ENCODE peak calls at places on chromosomes 12 and 14, in four cellular contexts. K is astrocyte, R is esophagus squamous epithelium, A is mucosa of descending colon. V is an unnamed sample.

GRCh38 chr12:7642876-7643309 is 22.8 kb downstream of the APOBEC1 start:
- DNase-seq in K (no peak), R (no peak), A (no peak), V (no peak)

GRCh38 chr12:46368684-46369083 is 3.9 kb downstream of the SLC38A2 start:
- DNase-seq in K (no peak), R (no peak), A (no peak), V (no peak)

GRCh38 chr14:94542111-94542810 is 19.0 kb upstream of the SERPINA4 start:
- DNase-seq in K (peak), R (no peak), A (no peak), V (no peak)

GRCh38 chr14:51663783-51664326 is 12.1 kb downstream of the FRMD6 start:
- DNase-seq in K (no peak), R (no peak), A (no peak), V (no peak)

GRCh38 chr12:75556306-75556899 is 45.0 kb upstream of the KRR1 start:
- DNase-seq in K (no peak), R (no peak), A (no peak), V (no peak)

GRCh38 chr12:48883305-48884171 is 17.9 kb upstream of the RND1 start:
- DNase-seq in K (no peak), R (no peak), A (no peak), V (no peak)

GRCh38 chr14:81162941-81163340 is 57.8 kb downstream of the GTF2A1 start:
- DNase-seq in K (no peak), R (no peak), A (no peak), V (no peak)

GRCh38 chr12:90174198-90174510 is 465.5 kb upstream of the ATP2B1 start:
- DNase-seq in K (peak), R (no peak), A (no peak), V (no peak)

GRCh38 chr14:55316528-55316927 is 45.3 kb downstream of the FBXO34 start:
- DNase-seq in K (no peak), R (no peak), A (peak), V (peak)

GRCh38 chr14:89619616-89620273 is 202.7 kb upstream of the FOXN3 start:
- DNase-seq in K (no peak), R (no peak), A (no peak), V (no peak)

GRCh38 chr14:75201087-75201486 is 24.7 kb upstream of the TMED10 start:
- DNase-seq in K (no peak), R (no peak), A (no peak), V (no peak)

GRCh38 chr14:68762944-68763831 is 29.7 kb downstream of the ZFP36L1 start:
- DNase-seq in K (peak), R (no peak), A (peak), V (peak)

GRCh38 chr12:43841253-43841652 is 5.4 kb downstream of the TMEM117 start:
- DNase-seq in K (no peak), R (no peak), A (no peak), V (no peak)

GRCh38 chr14:25003537-25003936 is 46.4 kb downstream of the STXBP6 start:
- DNase-seq in K (peak), R (no peak), A (no peak), V (no peak)

GRCh38 chr12:127570793-127571360 is 696.1 kb upstream of the TMEM132C start:
- DNase-seq in K (no peak), R (no peak), A (no peak), V (no peak)

GRCh38 chr14:20454359-20454644 is 310 bp downstream of the OSGEP start:
- DNase-seq in K (peak), R (no peak), A (no peak), V (no peak)

GRCh38 chr14:77790566-77791224 is 9.2 kb upstream of the ADCK1 start:
- DNase-seq in K (no peak), R (no peak), A (no peak), V (no peak)

GRCh38 chr14:88199882-88200281 is 123.2 kb downstream of the KCNK10 start:
- DNase-seq in K (no peak), R (no peak), A (no peak), V (no peak)

GRCh38 chr12:54221402-54221984 is 32.7 kb upstream of the SMUG1 start:
- DNase-seq in K (no peak), R (no peak), A (no peak), V (no peak)

GRCh38 chr12:70609739-70610491 is 27.3 kb downstream of the PTPRB start:
- DNase-seq in K (no peak), R (no peak), A (peak), V (no peak)
- H3K4me3 ChIP-seq in K (peak), R (peak), A (peak), V (peak)

DNA sequence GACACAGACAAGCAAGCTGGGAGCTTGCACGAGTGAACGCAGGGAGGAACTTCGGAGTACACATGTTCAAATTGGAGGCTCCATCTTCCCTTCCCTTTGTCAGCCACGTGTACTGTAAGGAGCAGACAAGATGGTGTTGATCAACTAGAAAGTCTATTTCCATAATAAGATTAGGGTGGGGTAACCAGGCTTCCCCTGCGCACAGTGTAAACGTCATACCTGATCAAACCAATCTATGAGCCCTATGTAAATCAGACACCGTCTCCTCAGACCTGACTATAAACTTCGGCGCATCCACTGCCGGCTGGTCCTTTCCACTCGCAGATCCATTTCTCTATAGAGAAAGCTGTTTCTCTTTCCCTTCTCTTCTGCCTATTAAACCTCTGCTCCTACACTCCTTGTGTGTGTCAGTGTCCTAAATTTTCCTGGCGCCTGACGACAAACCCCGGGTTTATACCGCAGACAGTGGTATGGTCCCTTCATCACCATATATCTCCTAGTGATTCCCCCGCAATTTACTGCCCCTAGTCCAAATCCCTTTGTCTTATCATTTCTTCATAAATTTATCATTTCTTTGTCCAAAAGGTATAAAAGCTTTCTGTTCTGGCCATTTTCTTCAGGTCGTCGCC is 7.5 kb upstream of the ETFBKMT start:
- DNase-seq in K (no peak), R (no peak), A (no peak), V (no peak)
- H3K4me3 ChIP-seq in K (no peak), R (no peak), A (no peak), V (no peak)

DNA sequence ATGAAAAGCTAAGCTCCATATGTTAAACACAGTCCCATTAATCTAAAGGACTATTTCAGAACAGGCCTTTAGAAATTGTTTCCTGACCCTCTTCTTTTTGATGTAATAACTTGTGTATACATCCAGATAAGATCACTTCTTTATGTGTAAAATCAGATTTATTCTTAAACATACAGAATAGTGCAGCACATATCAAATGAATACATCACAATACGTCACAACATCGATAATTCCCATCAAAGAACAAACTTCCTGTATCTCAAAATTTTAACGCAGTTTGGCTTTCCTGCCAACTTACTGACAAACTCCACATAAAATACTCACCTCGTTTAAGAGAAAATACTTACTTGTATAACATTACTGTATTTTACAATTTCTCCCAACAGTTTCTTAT is 108.7 kb downstream of the ITPR2 start:
- DNase-seq in K (no peak), R (no peak), A (no peak), V (no peak)
- H3K4me3 ChIP-seq in K (peak), R (no peak), A (no peak), V (no peak)

DNA sequence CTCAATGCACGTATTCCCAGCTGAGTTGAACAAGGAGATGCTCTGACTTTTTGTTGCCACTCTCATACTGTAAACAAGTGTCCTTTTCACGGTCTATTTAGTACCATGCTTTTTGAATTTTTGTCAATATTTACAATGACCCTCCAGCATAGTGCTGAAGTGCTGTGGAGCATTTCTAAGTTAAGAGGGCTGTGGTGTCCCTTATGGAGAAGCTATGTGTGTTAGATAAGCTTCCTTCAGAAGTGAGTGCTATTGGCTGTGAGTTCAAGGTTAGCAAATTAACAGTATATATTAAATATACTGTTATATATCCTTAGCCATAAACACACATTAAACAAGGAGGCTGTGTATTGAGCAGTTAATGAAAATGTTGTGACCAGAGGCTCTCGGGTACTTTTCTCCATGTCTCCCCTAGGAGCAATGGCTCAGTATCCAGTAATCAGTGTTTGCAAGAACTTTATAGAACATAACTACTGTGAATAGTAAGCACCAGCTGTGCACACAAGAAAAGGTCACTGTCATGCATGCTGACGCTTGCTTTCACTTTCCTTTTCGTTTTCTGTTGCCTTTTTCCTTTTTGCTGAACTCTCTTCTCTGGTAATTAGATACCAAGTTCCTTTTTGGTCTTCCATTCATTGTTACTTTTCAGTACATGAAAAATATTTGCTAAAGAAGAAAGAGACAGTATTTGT is 187.2 kb upstream of the NEDD1 start:
- DNase-seq in K (peak), R (no peak), A (no peak), V (no peak)
- H3K4me3 ChIP-seq in K (peak), R (peak), A (no peak), V (peak)

GRCh38 chr12:95551913-95552516 is 739 bp upstream of the USP44 start:
- DNase-seq in K (no peak), R (no peak), A (no peak), V (no peak)

GRCh38 chr12:95548539-95549391 is 2.5 kb downstream of the USP44 start:
- DNase-seq in K (no peak), R (no peak), A (peak), V (peak)

GRCh38 chr12:95549392-95550084 is 1.7 kb downstream of the USP44 start:
- DNase-seq in K (no peak), R (no peak), A (peak), V (no peak)

GRCh38 chr12:95553202-95553943 is 2.1 kb upstream of the USP44 start:
- DNase-seq in K (no peak), R (no peak), A (no peak), V (no peak)

GRCh38 chr12:95551305-95551704 is at the start of gene USP44:
- DNase-seq in K (no peak), R (no peak), A (no peak), V (no peak)
- H3K4me3 ChIP-seq in K (no peak), R (no peak), A (no peak), V (no peak)

GRCh38 chr12:15214851-15215601 is 6.2 kb downstream of the RERG start:
- DNase-seq in K (no peak), R (no peak), A (no peak), V (no peak)

GRCh38 chr12:15225136-15225535 is 3.9 kb upstream of the RERG start:
- DNase-seq in K (no peak), R (no peak), A (no peak), V (no peak)

GRCh38 chr12:15220961-15221885 is at the start of gene RERG:
- DNase-seq in K (peak), R (peak), A (peak), V (peak)

GRCh38 chr12:15216036-15216889 is 5.0 kb downstream of the RERG start:
- DNase-seq in K (no peak), R (no peak), A (no peak), V (no peak)

GRCh38 chr12:15220451-15220850 is 766 bp downstream of the RERG start:
- DNase-seq in K (no peak), R (no peak), A (no peak), V (no peak)
- H3K4me3 ChIP-seq in K (no peak), R (peak), A (no peak), V (peak)

DNA sequence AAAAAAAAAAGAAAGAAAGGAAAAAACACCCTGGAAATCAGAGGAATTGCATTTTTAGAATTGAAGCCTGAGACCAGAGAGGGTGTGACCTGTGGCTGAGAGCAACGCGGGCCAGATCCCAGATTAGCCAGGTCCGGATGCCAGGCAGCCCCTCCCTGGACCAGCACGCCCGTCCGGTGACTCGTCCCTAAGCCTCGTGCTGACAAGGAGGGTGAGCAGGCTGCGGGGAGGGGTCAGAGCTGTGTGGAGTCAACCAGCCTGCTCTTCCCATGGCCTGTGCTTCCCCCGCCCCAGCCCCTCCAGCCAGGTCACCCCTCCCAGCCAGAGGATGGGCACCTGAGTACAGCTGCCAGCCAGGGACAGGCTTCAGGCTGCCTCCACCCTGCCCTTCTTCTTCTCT is 4.2 kb upstream of the KLC1 start:
- DNase-seq in K (peak), R (no peak), A (peak), V (peak)
- H3K4me3 ChIP-seq in K (no peak), R (no peak), A (no peak), V (peak)